ENCODE peak calls at places on chromosomes 5 and 9, in ten cellular contexts. T is mucosa of descending colon, C is A172, J is hypothalamus, M is Kasumi-1, G is AG04450, I is HFFc6, K is AG08395, Q is brain microvascular endothelial cell, R is iris pigment epithelial cell. Y is an unnamed sample.

GRCh38 chr5:76081811-76082783 is 1.1 kb upstream of the SV2C start:
- DNase-seq in G (no peak), I (no peak), C (no peak), K (no peak), M (no peak), T (no peak), J (no peak), R (no peak), Q (no peak), Y (no peak)

GRCh38 chr9:110180713-110181434 is 27.1 kb downstream of the C9orf152 start:
- DNase-seq in G (no peak), Q (peak), I (peak), R (peak), J (no peak), C (peak), T (peak), M (no peak), K (peak), Y (no peak)

GRCh38 chr5:82205005-82205404 is 73.1 kb downstream of the RPS23 start:
- DNase-seq in I (no peak), C (peak), K (no peak), J (no peak), G (no peak), M (no peak), T (no peak), R (no peak), Q (no peak), Y (no peak)

GRCh38 chr9:74940600-74940999 is 12.1 kb downstream of the C9orf40 start:
- DNase-seq in G (no peak), M (no peak), T (peak), C (peak), Q (no peak), I (peak), R (peak), J (no peak), K (peak), Y (no peak)

GRCh38 chr9:131848570-131849160 is 108.8 kb upstream of the RAPGEF1 start:
- DNase-seq in R (no peak), M (no peak), I (no peak), T (no peak), G (no peak), K (no peak), J (no peak), Q (no peak), C (no peak), Y (no peak)

GRCh38 chr5:96852769-96853168 is 23.5 kb upstream of the ERAP2 start:
- DNase-seq in K (peak), C (no peak), G (no peak), M (no peak), J (no peak), T (no peak), R (peak), Q (no peak), I (peak), Y (no peak)

GRCh38 chr5:107671742-107672211 is 1.0 kb upstream of the EFNA5 start:
- DNase-seq in R (peak), C (peak), K (peak), I (no peak), M (peak), J (peak), G (no peak), Q (peak), T (no peak), Y (no peak)

GRCh38 chr9:70753311-70753710 is 338.9 kb upstream of the KLF9 start:
- DNase-seq in M (no peak), J (no peak), C (no peak), Q (no peak), I (no peak), K (no peak), T (no peak), G (no peak), R (no peak), Y (no peak)

GRCh38 chr5:133247881-133248642 is 196.2 kb downstream of the HSPA4 start:
- DNase-seq in R (peak), M (no peak), J (no peak), C (peak), I (peak), K (no peak), T (peak), G (no peak), Q (peak), Y (peak)

GRCh38 chr5:71830626-71831539 is 111.8 kb downstream of the CARTPT start:
- DNase-seq in C (peak), K (peak), J (no peak), T (peak), M (no peak), R (peak), Q (peak), G (peak), I (peak), Y (peak)

GRCh38 chr5:84411832-84412605 is 27.3 kb upstream of the EDIL3 start:
- DNase-seq in M (no peak), G (no peak), C (no peak), I (no peak), Q (no peak), K (no peak), R (peak), T (no peak), J (no peak), Y (no peak)

GRCh38 chr5:92945630-92946097 is 635.4 kb downstream of the NR2F1-AS1 start:
- DNase-seq in Q (no peak), G (no peak), I (no peak), K (peak), M (no peak), R (peak), C (peak), T (no peak), J (no peak), Y (peak)

GRCh38 chr9:87494970-87495471 is 2.6 kb upstream of the DAPK1 start:
- DNase-seq in T (no peak), R (no peak), G (no peak), Q (no peak), I (no peak), C (peak), M (no peak), K (no peak), J (no peak), Y (no peak)

GRCh38 chr5:147887026-147887627 is 8.6 kb downstream of the SCGB3A2 start:
- DNase-seq in Q (peak), C (peak), J (no peak), T (peak), G (no peak), K (no peak), I (no peak), R (peak), M (peak), Y (peak)

GRCh38 chr5:140563554-140563953 is 844 bp downstream of the APBB3 start:
- DNase-seq in G (no peak), K (no peak), J (no peak), T (peak), C (no peak), Q (no peak), R (no peak), M (no peak), I (no peak), Y (no peak)

GRCh38 chr5:169550227-169550626 is 33.3 kb upstream of the SPDL1 start:
- DNase-seq in I (no peak), K (no peak), T (no peak), C (no peak), Q (no peak), R (no peak), G (no peak), M (no peak), J (no peak), Y (no peak)

GRCh38 chr9:72383978-72384709 is 19.1 kb upstream of the ZFAND5 start:
- DNase-seq in I (peak), K (peak), C (peak), T (no peak), M (no peak), G (peak), J (no peak), R (peak), Q (peak), Y (no peak)

GRCh38 chr5:153491408-153491807 is 938 bp downstream of the GRIA1 start:
- DNase-seq in G (no peak), M (no peak), K (no peak), J (no peak), R (no peak), Q (no peak), I (no peak), C (no peak), T (no peak), Y (no peak)

GRCh38 chr9:136093331-136093986 is 1.6 kb downstream of the NACC2 start:
- DNase-seq in T (peak), M (no peak), J (no peak), Q (no peak), C (peak), K (peak), G (no peak), R (no peak), I (no peak), Y (no peak)

GRCh38 chr9:131809941-131810344 is 70.1 kb upstream of the RAPGEF1 start:
- DNase-seq in K (peak), C (peak), Q (no peak), T (no peak), M (no peak), G (peak), J (no peak), R (no peak), I (peak), Y (no peak)

GRCh38 chr5:175747539-175748060 is 89.7 kb downstream of the HRH2 start:
- DNase-seq in M (no peak), R (no peak), T (no peak), I (no peak), J (no peak), Q (no peak), K (no peak), C (no peak), G (no peak), Y (peak)

GRCh38 chr5:180075703-180076102 is 4.1 kb upstream of the RNF130 start:
- DNase-seq in G (no peak), J (no peak), K (no peak), T (no peak), C (no peak), M (no peak), Q (no peak), R (no peak), I (no peak), Y (no peak)

GRCh38 chr5:458547-459353 is 15.8 kb downstream of the EXOC3 start:
- DNase-seq in C (peak), Q (no peak), J (no peak), G (no peak), T (no peak), R (peak), K (peak), I (peak), M (no peak), Y (no peak)

GRCh38 chr9:136833381-136834142 is 8.7 kb upstream of the AJM1 start:
- DNase-seq in J (no peak), T (no peak), M (no peak), G (no peak), Q (no peak), R (no peak), K (no peak), I (no peak), C (no peak), Y (no peak)

GRCh38 chr5:55226027-55226933 is 835 bp downstream of the MCIDAS start:
- DNase-seq in G (no peak), J (no peak), I (peak), C (peak), K (no peak), T (peak), Q (no peak), M (peak), R (no peak), Y (peak)

GRCh38 chr9:92639124-92639523 is 30.8 kb downstream of the IPPK start:
- DNase-seq in G (no peak), I (no peak), M (no peak), C (no peak), K (no peak), J (no peak), R (no peak), T (no peak), Q (no peak), Y (no peak)

GRCh38 chr9:129852575-129852974 is 17.3 kb downstream of the USP20 start:
- DNase-seq in T (no peak), C (no peak), Q (no peak), G (no peak), M (no peak), J (no peak), R (no peak), I (no peak), K (no peak), Y (no peak)

GRCh38 chr5:158284242-158284641 is 425.3 kb upstream of the CLINT1 start:
- DNase-seq in J (no peak), C (no peak), M (no peak), G (no peak), I (no peak), R (no peak), T (no peak), K (no peak), Q (no peak), Y (no peak)

Y was measured in SJSA1.